ENCODE peak calls at places on chromosomes 1 and 21, in nine cellular contexts. E is fibroblast of lung; B is spleen; F is CD8-positive, alpha-beta T cell; L is CD4-positive, alpha-beta T cell; Y is left ventricle myocardium inferior; U is tibial artery; O is H9; T is lower lobe of right lung. Q is an unnamed sample.
A peak's percentile ranks its signal among the peaks of the same experiment; 100 is the strongest.

GRCh38 chr1:224203243-224204016 is 20.4 kb downstream of the DEGS1 start:
- DNase-seq in T (peak; percentile 74), F (no peak), O (peak; percentile 67), L (no peak), U (peak; percentile 61), B (peak; percentile 84), E (peak; percentile 88), Y (peak; percentile 40), Q (no peak)

GRCh38 chr1:58968360-58968952 is 184.6 kb upstream of the JUN start:
- DNase-seq in U (peak; percentile 89), E (peak; percentile 48), B (peak; percentile 78), L (no peak), F (no peak), T (peak; percentile 63), Y (peak; percentile 85), O (no peak), Q (peak; percentile 59)

GRCh38 chr1:50333595-50333974 is 89.7 kb downstream of the DMRTA2 start:
- DNase-seq in F (peak; percentile 46), Y (peak; percentile 52), O (peak; percentile 78), U (no peak), T (peak; percentile 73), E (peak; percentile 2), B (peak; percentile 85), L (peak; percentile 14), Q (no peak)

GRCh38 chr1:101438359-101438758 is 201.5 kb downstream of the S1PR1 start:
- DNase-seq in E (no peak), Y (no peak), F (no peak), T (no peak), O (no peak), B (no peak), L (no peak), U (no peak), Q (no peak)

GRCh38 chr21:37224861-37225260 is 42.3 kb downstream of the VPS26C start:
- DNase-seq in F (no peak), E (no peak), Y (no peak), L (no peak), T (no peak), U (no peak), B (no peak), O (no peak), Q (no peak)

GRCh38 chr1:170520601-170521000 is 11.4 kb upstream of the GORAB start:
- DNase-seq in T (no peak), L (no peak), Y (no peak), E (peak; percentile 43), U (no peak), B (no peak), F (no peak), O (no peak), Q (no peak)

GRCh38 chr1:44775930-44776748 is 799 bp downstream of the RPS8 start:
- DNase-seq in E (no peak), T (no peak), U (peak; percentile 41), F (peak; percentile 49), Y (no peak), B (peak; percentile 88), L (no peak), O (no peak), Q (no peak)

GRCh38 chr1:226602186-226603029 is 53.8 kb downstream of the STUM start:
- DNase-seq in Y (peak; percentile 66), F (no peak), U (peak; percentile 64), L (no peak), T (no peak), E (peak; percentile 37), O (no peak), B (peak; percentile 68), Q (peak; percentile 85)

GRCh38 chr1:18686540-18686939 is 55.9 kb downstream of the PAX7 start:
- DNase-seq in O (no peak), E (no peak), B (no peak), T (no peak), Y (no peak), U (no peak), F (no peak), L (no peak), Q (no peak)

GRCh38 chr21:15472641-15473040 is 257.1 kb upstream of the USP25 start:
- DNase-seq in Y (no peak), T (no peak), O (no peak), F (no peak), B (no peak), L (no peak), U (no peak), E (no peak), Q (no peak)

DNA sequence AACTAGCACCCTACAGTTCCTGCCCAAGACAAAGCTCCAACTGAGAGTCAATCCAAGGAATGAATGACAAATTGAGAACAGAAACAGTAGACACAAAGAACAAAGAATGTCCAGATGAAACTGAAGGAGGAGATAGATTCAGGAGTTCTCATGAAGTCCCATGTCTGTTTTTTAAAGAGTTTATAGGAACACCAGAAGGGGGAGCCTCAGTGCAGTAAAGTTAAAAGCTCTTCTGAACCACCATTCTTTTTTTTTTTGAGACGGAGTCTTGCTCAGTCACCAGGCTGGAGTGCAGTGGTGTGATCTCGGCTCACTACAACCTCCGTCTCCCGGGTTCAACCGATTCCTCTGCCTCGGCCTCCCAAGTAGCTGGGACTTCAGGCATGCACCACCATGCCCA is 323.6 kb downstream of the MRPL39 start:
- DNase-seq in B (no peak), F (no peak), Y (no peak), E (peak; percentile 25), T (no peak), L (no peak), O (peak; percentile 35), U (no peak), Q (peak; percentile 23)
- TF ChIP-seq CTCF in B (peak; percentile 8), F (no peak), Y (no peak), E (peak; percentile 51), T (peak; percentile 25), L (no peak), O (peak; percentile 70), U (no peak), Q (peak; percentile 51)

DNA sequence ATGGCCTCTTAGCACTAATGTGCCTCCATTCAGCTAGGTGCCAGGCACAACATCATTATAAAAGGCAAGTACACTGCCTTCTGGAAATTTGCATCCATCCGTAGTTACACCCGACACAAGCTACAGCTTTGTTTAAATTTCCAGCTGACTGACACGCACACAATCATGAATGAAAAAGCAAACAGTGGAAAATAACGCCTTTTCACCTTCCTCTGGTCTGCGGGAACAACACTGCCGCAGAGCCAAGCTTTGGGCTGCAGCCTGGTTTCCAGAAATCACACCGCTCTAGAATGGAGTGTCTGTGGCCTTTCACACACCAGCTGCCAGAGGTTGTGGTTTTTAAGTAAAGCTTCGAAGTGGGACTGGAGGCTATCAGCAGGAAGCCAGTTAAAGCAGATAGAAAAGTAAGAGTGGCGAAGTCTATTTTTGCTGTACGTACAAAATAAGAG is 142.8 kb upstream of the COA6 start:
- DNase-seq in U (no peak), Y (no peak), B (no peak), L (no peak), F (no peak), O (no peak), T (no peak), E (peak; percentile 52), Q (no peak)
- TF ChIP-seq CTCF in U (no peak), Y (no peak), B (no peak), L (no peak), F (no peak), O (no peak), T (no peak), E (no peak), Q (no peak)

DNA sequence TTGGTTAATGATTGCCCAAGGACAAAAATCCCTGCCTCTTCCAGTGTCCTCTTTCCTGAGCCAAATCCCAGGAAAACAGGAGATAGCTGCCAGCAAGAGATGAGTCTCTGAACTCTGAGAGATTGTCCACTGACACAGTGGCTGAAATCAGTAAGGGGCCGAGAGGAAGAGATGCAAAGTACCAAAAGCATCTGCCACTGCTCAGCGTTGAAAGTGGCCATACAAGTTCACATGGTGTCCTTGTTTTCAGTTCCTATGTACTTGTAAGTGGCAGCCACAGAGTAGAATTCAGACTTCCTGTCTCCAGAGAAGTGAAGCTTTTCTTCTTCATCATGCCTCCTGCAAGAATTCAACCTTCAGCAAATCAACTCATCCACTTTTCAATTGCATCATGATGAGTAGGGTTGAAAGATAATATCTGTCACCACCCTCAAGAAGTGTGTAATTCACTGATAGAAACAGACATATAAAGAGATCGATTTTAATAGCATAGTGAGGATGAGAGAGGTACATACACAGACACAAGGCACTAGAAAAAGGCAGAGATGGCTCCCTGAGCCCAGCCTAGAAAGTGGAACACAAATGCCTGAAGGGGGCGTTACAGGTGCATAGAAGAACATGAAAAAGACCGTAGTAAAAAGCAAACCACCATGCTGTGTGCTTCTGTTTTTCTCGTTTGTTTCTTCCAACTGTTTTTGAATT is 185.8 kb downstream of the MRPL39 start:
- DNase-seq in T (no peak), Y (no peak), B (no peak), F (peak; percentile 31), E (peak; percentile 26), L (peak; percentile 26), O (peak; percentile 44), U (peak; percentile 29), Q (peak; percentile 8)
- TF ChIP-seq CTCF in T (peak; percentile 55), Y (peak; percentile 57), B (peak; percentile 30), F (peak; percentile 60), E (peak; percentile 55), L (peak; percentile 62), O (peak; percentile 82), U (peak; percentile 18), Q (peak; percentile 62)

GRCh38 chr1:221711156-221711577 is 30.7 kb downstream of the DUSP10 start:
- DNase-seq in U (no peak), O (no peak), F (no peak), Y (no peak), L (no peak), B (no peak), E (no peak), T (no peak), Q (no peak)

GRCh38 chr1:221711642-221712041 is 30.2 kb downstream of the DUSP10 start:
- DNase-seq in U (no peak), O (no peak), F (no peak), E (no peak), L (no peak), B (no peak), T (no peak), Y (no peak), Q (no peak)

GRCh38 chr1:221714227-221715116 is 27.4 kb downstream of the DUSP10 start:
- DNase-seq in E (no peak), F (no peak), Y (no peak), T (no peak), L (no peak), B (no peak), O (peak; percentile 68), U (no peak), Q (no peak)

GRCh38 chr1:221712776-221713431 is 29.0 kb downstream of the DUSP10 start:
- DNase-seq in E (no peak), B (peak; percentile 87), F (peak; percentile 81), U (no peak), O (no peak), T (peak; percentile 47), L (peak; percentile 82), Y (no peak), Q (no peak)

DNA sequence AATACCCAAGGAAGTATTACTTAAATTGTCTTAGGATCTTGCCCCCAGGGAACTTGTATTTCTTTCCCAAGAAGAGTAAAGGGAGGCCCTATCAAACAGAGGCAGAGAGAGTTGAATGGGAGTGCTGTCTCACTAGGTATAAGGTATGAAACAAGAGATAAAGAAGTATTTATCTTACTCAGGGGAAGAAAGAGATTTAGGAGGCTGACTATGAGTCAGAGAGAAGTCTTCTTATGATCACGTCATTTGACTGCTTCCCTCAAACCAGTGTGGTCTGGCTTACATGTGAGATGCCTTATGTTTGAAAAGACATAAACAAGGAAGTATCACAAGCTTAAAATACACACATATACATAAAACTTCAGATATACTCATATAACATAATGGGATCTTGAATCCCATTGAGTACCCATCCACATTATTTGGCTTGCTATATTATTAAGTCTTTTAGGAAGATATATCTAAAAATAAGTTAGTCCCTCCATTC is 29.6 kb downstream of the DUSP10 start:
- DNase-seq in T (no peak), O (no peak), F (peak; percentile 39), L (peak; percentile 16), B (no peak), E (peak; percentile 97), U (no peak), Y (no peak), Q (no peak)
- TF ChIP-seq CTCF in T (no peak), O (no peak), F (no peak), L (no peak), B (no peak), E (no peak), U (no peak), Y (no peak), Q (no peak)